ENCODE peak calls at places on chromosomes 2 and 18, in four cellular contexts. One of them, this sample, is unnamed.

GRCh38 chr2:11379558-11379957 is 35.1 kb upstream of the ROCK2 start:
- DNase-seq in A549: no peak
- DNase-seq in H54: no peak
- DNase-seq in heart left ventricle: no peak
- DNase-seq in this sample: no peak

GRCh38 chr18:2935438-2936192 is 77.3 kb downstream of the LPIN2 start:
- DNase-seq in A549: no peak
- DNase-seq in H54: no peak
- DNase-seq in heart left ventricle: no peak
- DNase-seq in this sample: no peak

GRCh38 chr2:18339326-18339725 is 221.1 kb downstream of the RDH14 start:
- DNase-seq in A549: no peak
- DNase-seq in H54: no peak
- DNase-seq in heart left ventricle: no peak
- DNase-seq in this sample: no peak

GRCh38 chr2:55141572-55142413 is 90.3 kb downstream of the CLHC1 start:
- DNase-seq in A549: peak
- DNase-seq in H54: no peak
- DNase-seq in heart left ventricle: no peak
- DNase-seq in this sample: no peak

GRCh38 chr2:115460008-115460407 is 1017.6 kb downstream of the DPP10 start:
- DNase-seq in A549: no peak
- DNase-seq in H54: no peak
- DNase-seq in heart left ventricle: no peak
- DNase-seq in this sample: no peak

GRCh38 chr2:209868595-209868994 is 97.0 kb downstream of the UNC80 start:
- DNase-seq in A549: no peak
- DNase-seq in H54: no peak
- DNase-seq in heart left ventricle: no peak
- DNase-seq in this sample: no peak

GRCh38 chr2:179104736-179105135 is 54.8 kb upstream of the CCDC141 start:
- DNase-seq in A549: peak
- DNase-seq in H54: no peak
- DNase-seq in heart left ventricle: no peak
- DNase-seq in this sample: no peak

GRCh38 chr2:57453929-57454328 is 592.7 kb upstream of the VRK2 start:
- DNase-seq in A549: no peak
- DNase-seq in H54: no peak
- DNase-seq in heart left ventricle: no peak
- DNase-seq in this sample: no peak

GRCh38 chr2:195535911-195536522 is 121.0 kb upstream of the SLC39A10 start:
- DNase-seq in A549: no peak
- DNase-seq in H54: no peak
- DNase-seq in heart left ventricle: peak
- DNase-seq in this sample: peak

GRCh38 chr2:141280037-141280436 is 850.8 kb downstream of the LRP1B start:
- DNase-seq in A549: no peak
- DNase-seq in H54: no peak
- DNase-seq in heart left ventricle: no peak
- DNase-seq in this sample: no peak

GRCh38 chr18:6731197-6731596 is 1.7 kb downstream of the ARHGAP28 start:
- DNase-seq in A549: no peak
- DNase-seq in H54: no peak
- DNase-seq in heart left ventricle: no peak
- DNase-seq in this sample: no peak

GRCh38 chr2:242022550-242023290 is 153.2 kb downstream of the RTP5 start:
- DNase-seq in A549: no peak
- DNase-seq in H54: no peak
- DNase-seq in heart left ventricle: no peak
- DNase-seq in this sample: peak

GRCh38 chr2:26772064-26773001 is 8.2 kb downstream of the SLC35F6 start:
- DNase-seq in A549: peak
- DNase-seq in H54: no peak
- DNase-seq in heart left ventricle: peak
- DNase-seq in this sample: peak

GRCh38 chr18:32769242-32770180 is 3.3 kb downstream of the KLHL14 start:
- DNase-seq in A549: no peak
- DNase-seq in H54: no peak
- DNase-seq in heart left ventricle: no peak
- DNase-seq in this sample: peak

GRCh38 chr18:57737661-57738060 is 65.5 kb downstream of the ATP8B1 start:
- DNase-seq in A549: peak
- DNase-seq in H54: peak
- DNase-seq in heart left ventricle: peak
- DNase-seq in this sample: no peak

GRCh38 chr2:190837417-190837816 is 43.2 kb upstream of the GLS start:
- DNase-seq in A549: peak
- DNase-seq in H54: no peak
- DNase-seq in heart left ventricle: no peak
- DNase-seq in this sample: no peak

GRCh38 chr2:237742614-237743013 is 56.0 kb upstream of the RBM44 start:
- DNase-seq in A549: no peak
- DNase-seq in H54: no peak
- DNase-seq in heart left ventricle: no peak
- DNase-seq in this sample: no peak

GRCh38 chr2:96769816-96770215 is 9.1 kb downstream of the CNNM4 start:
- DNase-seq in A549: no peak
- DNase-seq in H54: no peak
- DNase-seq in heart left ventricle: peak
- DNase-seq in this sample: no peak

GRCh38 chr2:24489942-24490673 is 946 bp upstream of the NCOA1 start:
- DNase-seq in A549: peak
- DNase-seq in H54: peak
- DNase-seq in heart left ventricle: no peak
- DNase-seq in this sample: no peak

GRCh38 chr2:24492283-24493272 is 1.5 kb downstream of the NCOA1 start:
- DNase-seq in A549: no peak
- DNase-seq in H54: no peak
- DNase-seq in heart left ventricle: peak
- DNase-seq in this sample: no peak

GRCh38 chr2:24489465-24489864 is 1.6 kb upstream of the NCOA1 start:
- DNase-seq in A549: no peak
- DNase-seq in H54: no peak
- DNase-seq in heart left ventricle: no peak
- DNase-seq in this sample: no peak

GRCh38 chr2:24491626-24492282 is 700 bp downstream of the NCOA1 start:
- DNase-seq in A549: no peak
- DNase-seq in H54: peak
- DNase-seq in heart left ventricle: peak
- DNase-seq in this sample: peak

DNA sequence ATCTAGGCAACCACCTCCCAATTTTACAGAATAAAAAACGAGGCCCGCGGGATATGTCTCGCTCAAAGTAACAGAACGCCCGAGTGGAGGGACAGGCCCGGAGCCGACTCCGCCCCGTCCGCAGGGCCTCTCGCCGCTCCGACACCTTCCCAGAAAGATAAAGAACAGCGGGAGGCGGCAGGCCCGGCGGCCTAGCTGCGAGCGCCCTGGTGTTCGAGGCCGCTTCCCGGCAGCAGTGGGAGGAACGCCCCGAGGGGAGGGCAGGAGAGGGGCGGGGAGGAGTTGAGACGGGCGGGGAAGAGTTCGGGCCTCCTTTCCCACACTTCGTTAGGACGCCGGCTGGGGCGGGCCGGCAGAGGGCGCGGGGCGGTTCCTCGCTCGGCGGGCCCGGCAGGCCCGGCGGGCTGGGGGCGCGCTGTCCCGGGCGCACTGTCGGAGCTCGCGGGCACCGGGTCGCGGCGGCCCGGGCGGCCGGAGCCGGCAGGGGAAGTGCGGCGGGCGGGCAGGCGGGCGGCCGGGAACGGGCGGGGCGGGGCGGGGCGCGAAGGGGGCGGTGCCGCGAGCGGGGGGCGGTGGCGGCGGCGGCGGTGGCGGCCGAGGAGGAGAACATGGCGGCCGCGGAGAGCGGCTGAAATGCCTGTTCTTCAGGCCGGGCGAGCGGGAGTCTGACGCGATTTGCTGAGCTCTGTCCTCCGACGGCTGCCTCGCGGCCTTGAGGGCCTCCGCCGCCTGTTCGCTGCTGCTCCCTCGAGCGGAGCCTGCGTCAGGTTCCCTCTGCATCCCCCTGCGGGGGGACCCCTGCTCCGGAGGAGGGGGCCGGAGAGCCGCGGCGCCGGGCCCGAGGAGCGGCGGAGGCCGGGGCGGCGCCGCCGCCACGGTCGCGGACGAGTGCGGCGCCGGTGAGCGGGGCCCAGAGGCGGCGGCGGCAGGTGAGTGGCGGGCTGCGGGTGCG is at the start of gene NCOA1:
- DNase-seq in A549: peak
- DNase-seq in H54: peak
- DNase-seq in heart left ventricle: peak
- DNase-seq in this sample: peak
- TF ChIP-seq POLR2A in A549: peak
- TF ChIP-seq POLR2A in H54: peak
- TF ChIP-seq POLR2A in heart left ventricle: peak
- TF ChIP-seq POLR2A in this sample: no peak

GRCh38 chr18:77405096-77405495 is 155.4 kb downstream of the GALR1 start:
- DNase-seq in A549: no peak
- DNase-seq in H54: no peak
- DNase-seq in heart left ventricle: no peak
- DNase-seq in this sample: no peak

GRCh38 chr18:77400561-77400960 is 150.9 kb downstream of the GALR1 start:
- DNase-seq in A549: no peak
- DNase-seq in H54: no peak
- DNase-seq in heart left ventricle: no peak
- DNase-seq in this sample: no peak

GRCh38 chr18:77401173-77401572 is 151.5 kb downstream of the GALR1 start:
- DNase-seq in A549: no peak
- DNase-seq in H54: no peak
- DNase-seq in heart left ventricle: no peak
- DNase-seq in this sample: no peak

GRCh38 chr18:77407733-77408132 is 158.1 kb downstream of the GALR1 start:
- DNase-seq in A549: peak
- DNase-seq in H54: no peak
- DNase-seq in heart left ventricle: no peak
- DNase-seq in this sample: no peak

GRCh38 chr18:77403969-77404535 is 154.4 kb downstream of the GALR1 start:
- DNase-seq in A549: no peak
- DNase-seq in H54: no peak
- DNase-seq in heart left ventricle: no peak
- DNase-seq in this sample: no peak
- TF ChIP-seq POLR2A in A549: no peak
- TF ChIP-seq POLR2A in H54: no peak
- TF ChIP-seq POLR2A in heart left ventricle: no peak
- TF ChIP-seq POLR2A in this sample: no peak

DNA sequence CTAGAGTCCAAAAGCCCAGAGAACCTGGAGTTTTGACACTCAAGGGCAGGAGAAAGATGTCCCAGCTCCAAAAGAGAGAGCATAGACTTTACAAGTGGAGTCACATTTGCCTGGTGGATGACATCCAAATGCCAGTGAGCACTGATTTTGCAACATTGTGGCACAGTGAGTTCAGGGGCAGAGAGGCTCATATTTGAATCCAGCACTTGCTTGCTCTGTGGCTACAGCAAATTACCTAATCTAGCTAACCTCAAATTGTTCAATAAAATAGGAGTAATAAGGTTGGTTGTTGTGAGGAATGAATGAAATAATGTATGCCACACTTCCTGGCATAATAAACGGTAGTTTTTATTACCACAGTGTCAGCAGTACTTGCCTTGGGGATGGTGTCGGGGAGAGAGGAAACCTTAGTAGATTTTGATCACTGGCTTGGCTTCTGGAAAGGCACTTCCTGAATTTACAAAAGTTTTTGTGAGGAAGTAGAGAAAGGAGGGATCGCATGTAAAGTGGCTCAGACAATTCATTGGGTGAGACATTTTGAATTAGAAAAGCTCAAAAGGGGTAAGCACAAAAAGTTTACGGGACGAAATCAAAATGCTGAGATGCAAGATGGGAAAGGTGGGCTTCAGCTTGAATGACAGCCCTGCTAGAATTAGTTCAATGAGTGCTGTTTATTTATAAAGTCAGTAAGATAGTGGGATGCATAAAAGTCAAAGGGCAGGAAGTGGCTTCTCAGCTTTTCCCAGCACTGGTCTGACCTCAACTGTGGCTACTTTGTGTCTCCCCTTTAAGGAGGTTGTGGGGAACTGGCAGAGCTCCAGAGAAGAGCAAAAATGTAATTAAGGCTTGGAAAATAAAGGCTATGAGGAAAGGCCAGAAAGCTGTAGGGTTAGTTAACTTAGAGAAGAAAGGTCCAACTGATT is 69.3 kb upstream of the CD28 start:
- DNase-seq in A549: no peak
- DNase-seq in H54: no peak
- DNase-seq in heart left ventricle: no peak
- DNase-seq in this sample: no peak
- TF ChIP-seq POLR2A in A549: no peak
- TF ChIP-seq POLR2A in H54: no peak
- TF ChIP-seq POLR2A in heart left ventricle: no peak
- TF ChIP-seq POLR2A in this sample: no peak

GRCh38 chr2:233410191-233410760 is 56.0 kb downstream of the DGKD start:
- DNase-seq in A549: no peak
- DNase-seq in H54: no peak
- DNase-seq in heart left ventricle: no peak
- DNase-seq in this sample: no peak

GRCh38 chr2:233406865-233407264 is 52.6 kb downstream of the DGKD start:
- DNase-seq in A549: no peak
- DNase-seq in H54: no peak
- DNase-seq in heart left ventricle: no peak
- DNase-seq in this sample: no peak

GRCh38 chr2:233408366-233409285 is 54.3 kb downstream of the DGKD start:
- DNase-seq in A549: no peak
- DNase-seq in H54: no peak
- DNase-seq in heart left ventricle: no peak
- DNase-seq in this sample: no peak

GRCh38 chr2:233411162-233411561 is 56.9 kb downstream of the DGKD start:
- DNase-seq in A549: no peak
- DNase-seq in H54: no peak
- DNase-seq in heart left ventricle: no peak
- DNase-seq in this sample: no peak

GRCh38 chr2:233409286-233409991 is 55.1 kb downstream of the DGKD start:
- DNase-seq in A549: peak
- DNase-seq in H54: no peak
- DNase-seq in heart left ventricle: no peak
- DNase-seq in this sample: no peak
- TF ChIP-seq POLR2A in A549: no peak
- TF ChIP-seq POLR2A in H54: no peak
- TF ChIP-seq POLR2A in heart left ventricle: no peak
- TF ChIP-seq POLR2A in this sample: no peak

This sample was measured in spleen.